ENCODE peak calls at places on chromosomes 12 and 14, in nine cellular contexts. M, P, Y, Q, T, X, Z, C and K are unnamed samples.

GRCh38 chr14:58430156-58430555 is 2.6 kb downstream of the KIAA0586 start:
- DNase-seq in M (no peak), P (no peak), Y (no peak), Q (peak; percentile 97), T (peak; percentile 53), X (no peak), Z (no peak), C (peak; percentile 10), K (peak; percentile 9)

GRCh38 chr12:112198120-112198733 is 72.9 kb downstream of the TRAFD1 start:
- DNase-seq in M (no peak), P (no peak), Y (no peak), Q (peak; percentile 82), T (peak; percentile 73), X (peak; percentile 28), Z (peak; percentile 80), C (peak; percentile 73), K (no peak)

GRCh38 chr12:98002887-98003493 is 512.4 kb upstream of the TMPO start:
- DNase-seq in M (no peak), P (no peak), Y (no peak), Q (peak; percentile 77), T (peak; percentile 28), X (peak; percentile 8), Z (peak; percentile 40), C (peak; percentile 56), K (no peak)

GRCh38 chr14:68544150-68544892 is 248.5 kb downstream of the ZFP36L1 start:
- DNase-seq in M (peak; percentile 94), P (peak; percentile 93), Y (no peak), Q (peak; percentile 23), T (peak; percentile 99), X (peak; percentile 64), Z (no peak), C (no peak), K (no peak)

GRCh38 chr14:53539489-53540126 is 386.5 kb upstream of the DDHD1 start:
- DNase-seq in M (no peak), P (peak; percentile 89), Y (peak; percentile 75), Q (peak; percentile 92), T (peak; percentile 88), X (peak; percentile 78), Z (peak; percentile 76), C (peak; percentile 78), K (peak; percentile 32)

GRCh38 chr12:65999564-66000280 is 130.8 kb downstream of the LLPH start:
- DNase-seq in M (peak; percentile 19), P (no peak), Y (no peak), Q (peak; percentile 65), T (peak; percentile 70), X (no peak), Z (no peak), C (no peak), K (no peak)

GRCh38 chr14:72457641-72458040 is 436.3 kb downstream of the DPF3 start:
- DNase-seq in M (no peak), P (no peak), Y (no peak), Q (peak; percentile 57), T (peak; percentile 50), X (no peak), Z (no peak), C (no peak), K (no peak)

GRCh38 chr12:124053855-124054254 is 80.8 kb downstream of the ZNF664 start:
- DNase-seq in M (no peak), P (no peak), Y (no peak), Q (peak; percentile 32), T (peak; percentile 89), X (peak; percentile 36), Z (peak; percentile 67), C (peak; percentile 6), K (no peak)

GRCh38 chr12:70638639-70639349 is 1.6 kb upstream of the PTPRB start:
- DNase-seq in M (no peak), P (no peak), Y (no peak), Q (peak; percentile 60), T (no peak), X (no peak), Z (no peak), C (no peak), K (no peak)

GRCh38 chr12:116982721-116983502 is 72.2 kb downstream of the FBXW8 start:
- DNase-seq in M (no peak), P (no peak), Y (no peak), Q (no peak), T (peak; percentile 72), X (no peak), Z (no peak), C (no peak), K (no peak)

GRCh38 chr14:73235531-73236155 is 1.7 kb upstream of the PAPLN start:
- DNase-seq in M (no peak), P (no peak), Y (no peak), Q (no peak), T (peak; percentile 84), X (no peak), Z (no peak), C (peak; percentile 31), K (no peak)

GRCh38 chr12:112891093-112892024 is 15.4 kb upstream of the OAS1 start:
- DNase-seq in M (no peak), P (peak; percentile 64), Y (no peak), Q (no peak), T (peak; percentile 48), X (no peak), Z (peak; percentile 92), C (no peak), K (no peak)

GRCh38 chr12:114683709-114684097 is 272 bp downstream of the TBX3 start:
- DNase-seq in M (no peak), P (no peak), Y (no peak), Q (no peak), T (no peak), X (no peak), Z (no peak), C (no peak), K (no peak)

GRCh38 chr12:39451977-39452376 is 9.1 kb upstream of the KIF21A start:
- DNase-seq in M (no peak), P (no peak), Y (no peak), Q (no peak), T (no peak), X (no peak), Z (no peak), C (no peak), K (no peak)

GRCh38 chr12:65565601-65566560 is 258.4 kb upstream of the HMGA2 start:
- DNase-seq in M (peak; percentile 75), P (no peak), Y (no peak), Q (peak; percentile 73), T (peak; percentile 96), X (no peak), Z (no peak), C (no peak), K (no peak)

GRCh38 chr12:48972213-48973021 is 882 bp upstream of the WNT10B start:
- DNase-seq in M (no peak), P (no peak), Y (no peak), Q (no peak), T (no peak), X (no peak), Z (no peak), C (no peak), K (no peak)

GRCh38 chr12:57474430-57474829 is 5.2 kb downstream of the ARHGAP9 start:
- DNase-seq in M (no peak), P (no peak), Y (no peak), Q (no peak), T (no peak), X (no peak), Z (no peak), C (no peak), K (no peak)
- H3K36me3 ChIP-seq in M (no peaks in the 10 kb centered on the region), P (no peaks in the 10 kb centered on the region), Y (peaks cover 4% of the 10 kb centered on the region), Q (no peaks in the 10 kb centered on the region), T (no peaks in the 10 kb centered on the region), X (no peaks in the 10 kb centered on the region), Z (no peaks in the 10 kb centered on the region), C (peaks cover 57% of the 10 kb centered on the region), K (peaks cover 23% of the 10 kb centered on the region)

DNA sequence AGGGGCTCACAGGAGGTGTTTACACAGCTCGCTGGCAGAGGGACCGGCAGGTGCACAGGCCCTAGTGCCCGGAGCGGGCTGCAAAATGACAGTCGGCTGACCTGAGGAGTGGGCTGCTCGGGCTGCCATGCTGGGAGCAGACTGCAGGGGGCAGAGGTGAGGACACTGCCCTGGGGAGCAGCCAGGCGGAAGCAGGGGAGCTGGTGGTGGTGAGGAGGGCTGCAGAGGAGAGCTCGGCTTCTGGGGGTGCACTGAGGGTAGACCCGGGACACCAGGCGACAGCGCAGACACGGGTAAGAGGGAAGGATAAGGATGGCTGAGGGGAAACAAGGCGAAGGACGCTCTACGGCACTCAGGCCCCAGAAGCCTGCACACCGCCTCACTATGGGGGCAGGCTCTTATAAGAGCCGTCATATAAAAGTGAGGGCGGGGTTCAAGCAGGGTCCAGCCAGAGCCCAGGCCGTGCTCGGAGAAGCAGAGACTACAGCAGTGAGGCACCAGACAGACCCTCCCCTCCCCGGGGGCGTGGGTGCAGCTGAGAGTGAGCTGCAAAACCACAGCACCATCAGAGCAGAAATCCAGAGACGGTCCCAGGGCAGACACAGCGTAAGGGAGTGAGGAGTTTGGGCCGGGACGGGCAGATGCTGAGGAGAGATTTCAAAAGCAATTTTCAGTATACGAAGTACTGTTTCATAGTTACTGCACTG is 62.5 kb downstream of the CCDC88C start:
- DNase-seq in M (no peak), P (no peak), Y (no peak), Q (no peak), T (no peak), X (peak; percentile 53), Z (peak; percentile 34), C (peak; percentile 78), K (no peak)
- TF ChIP-seq CTCF in M (no peak), P (no peak), Y (peak; percentile 19), Q (peak; percentile 41), T (peak; percentile 26), X (peak; percentile 55), Z (peak; percentile 45), C (peak; percentile 83), K (peak; percentile 58)

GRCh38 chr14:100902295-100902694 is 1.2 kb downstream of the RTL1 start:
- DNase-seq in M (peak; percentile 64), P (peak; percentile 36), Y (no peak), Q (peak; percentile 37), T (no peak), X (no peak), Z (no peak), C (peak; percentile 5), K (no peak)
- H3K36me3 ChIP-seq in M (no peaks in the 10 kb centered on the region), P (no peaks in the 10 kb centered on the region), Y (no peaks in the 10 kb centered on the region), Q (no peaks in the 10 kb centered on the region), T (no peaks in the 10 kb centered on the region), X (no peaks in the 10 kb centered on the region), Z (peaks cover 78% of the 10 kb centered on the region), C (no peaks in the 10 kb centered on the region), K (no peaks in the 10 kb centered on the region)

GRCh38 chr14:90728951-90729350 is 87.3 kb downstream of the TTC7B start:
- DNase-seq in M (peak; percentile 12), P (no peak), Y (no peak), Q (no peak), T (no peak), X (no peak), Z (no peak), C (no peak), K (no peak)

GRCh38 chr14:90730367-90730766 is 85.9 kb downstream of the TTC7B start:
- DNase-seq in M (peak; percentile 57), P (no peak), Y (no peak), Q (no peak), T (no peak), X (no peak), Z (no peak), C (no peak), K (no peak)

GRCh38 chr14:90727082-90727481 is 89.1 kb downstream of the TTC7B start:
- DNase-seq in M (peak; percentile 45), P (no peak), Y (no peak), Q (no peak), T (no peak), X (no peak), Z (no peak), C (no peak), K (no peak)

GRCh38 chr14:90722590-90722989 is 93.6 kb downstream of the TTC7B start:
- DNase-seq in M (no peak), P (no peak), Y (no peak), Q (no peak), T (no peak), X (no peak), Z (no peak), C (peak; percentile 18), K (no peak)

GRCh38 chr14:90726656-90727055 is 89.6 kb downstream of the TTC7B start:
- DNase-seq in M (peak; percentile 93), P (no peak), Y (no peak), Q (peak; percentile 73), T (peak; percentile 41), X (peak; percentile 82), Z (no peak), C (no peak), K (no peak)
- TF ChIP-seq CTCF in M (peak; percentile 45), P (no peak), Y (peak; percentile 25), Q (peak; percentile 56), T (peak; percentile 12), X (no peak), Z (peak; percentile 27), C (no peak), K (no peak)